ENCODE peak calls at places on chromosomes 1 and 21, in seven cellular contexts. One of them, this sample, is unnamed.

GRCh38 chr1:96313216-96313615 is 408.4 kb upstream of the PTBP2 start:
- DNase-seq in mucosa of descending colon: no peak
- DNase-seq in AG04449: peak
- DNase-seq in OCI-LY7: no peak
- DNase-seq in small intestine: no peak
- DNase-seq in CD8-positive, alpha-beta T cell: no peak
- DNase-seq in psoas muscle: no peak
- DNase-seq in this sample: no peak

GRCh38 chr1:230215049-230215448 is 148.0 kb downstream of the GALNT2 start:
- DNase-seq in psoas muscle: peak
- DNase-seq in mucosa of descending colon: peak
- DNase-seq in AG04449: no peak
- DNase-seq in small intestine: peak
- DNase-seq in CD8-positive, alpha-beta T cell: no peak
- DNase-seq in OCI-LY7: no peak
- DNase-seq in this sample: peak

GRCh38 chr1:11314959-11315358 is 42.0 kb downstream of the UBIAD1 start:
- DNase-seq in CD8-positive, alpha-beta T cell: no peak
- DNase-seq in OCI-LY7: no peak
- DNase-seq in small intestine: no peak
- DNase-seq in AG04449: no peak
- DNase-seq in mucosa of descending colon: no peak
- DNase-seq in psoas muscle: no peak
- DNase-seq in this sample: no peak

GRCh38 chr1:57872913-57873312 is 449.1 kb upstream of the DAB1 start:
- DNase-seq in psoas muscle: no peak
- DNase-seq in AG04449: no peak
- DNase-seq in OCI-LY7: no peak
- DNase-seq in small intestine: no peak
- DNase-seq in CD8-positive, alpha-beta T cell: no peak
- DNase-seq in mucosa of descending colon: no peak
- DNase-seq in this sample: no peak

GRCh38 chr1:59898927-59899326 is 27.6 kb downstream of the CYP2J2 start:
- DNase-seq in psoas muscle: no peak
- DNase-seq in AG04449: no peak
- DNase-seq in CD8-positive, alpha-beta T cell: no peak
- DNase-seq in mucosa of descending colon: no peak
- DNase-seq in small intestine: no peak
- DNase-seq in OCI-LY7: no peak
- DNase-seq in this sample: no peak

GRCh38 chr1:62280960-62281465 is 38.2 kb downstream of the KANK4 start:
- DNase-seq in OCI-LY7: no peak
- DNase-seq in small intestine: no peak
- DNase-seq in psoas muscle: no peak
- DNase-seq in CD8-positive, alpha-beta T cell: no peak
- DNase-seq in mucosa of descending colon: no peak
- DNase-seq in AG04449: no peak
- DNase-seq in this sample: no peak

GRCh38 chr1:227257964-227258363 is 60.3 kb downstream of the CDC42BPA start:
- DNase-seq in mucosa of descending colon: no peak
- DNase-seq in OCI-LY7: no peak
- DNase-seq in small intestine: no peak
- DNase-seq in AG04449: no peak
- DNase-seq in psoas muscle: no peak
- DNase-seq in CD8-positive, alpha-beta T cell: no peak
- DNase-seq in this sample: no peak

GRCh38 chr21:41848533-41848932 is 30.6 kb downstream of the PRDM15 start:
- DNase-seq in OCI-LY7: no peak
- DNase-seq in psoas muscle: no peak
- DNase-seq in mucosa of descending colon: no peak
- DNase-seq in small intestine: no peak
- DNase-seq in AG04449: no peak
- DNase-seq in CD8-positive, alpha-beta T cell: no peak
- DNase-seq in this sample: no peak

GRCh38 chr1:46202975-46203737 is at the start of gene LURAP1:
- DNase-seq in small intestine: no peak
- DNase-seq in OCI-LY7: peak
- DNase-seq in mucosa of descending colon: peak
- DNase-seq in AG04449: no peak
- DNase-seq in psoas muscle: peak
- DNase-seq in CD8-positive, alpha-beta T cell: peak
- DNase-seq in this sample: peak

GRCh38 chr21:30044447-30045064 is 104.8 kb upstream of the GRIK1 start:
- DNase-seq in small intestine: peak
- DNase-seq in psoas muscle: no peak
- DNase-seq in AG04449: no peak
- DNase-seq in mucosa of descending colon: no peak
- DNase-seq in OCI-LY7: peak
- DNase-seq in CD8-positive, alpha-beta T cell: no peak
- DNase-seq in this sample: no peak

GRCh38 chr1:33641099-33641830 is 168.8 kb downstream of the ZSCAN20 start:
- DNase-seq in AG04449: no peak
- DNase-seq in small intestine: peak
- DNase-seq in mucosa of descending colon: no peak
- DNase-seq in CD8-positive, alpha-beta T cell: no peak
- DNase-seq in OCI-LY7: peak
- DNase-seq in psoas muscle: no peak
- DNase-seq in this sample: no peak

GRCh38 chr21:38488640-38489282 is 9.5 kb downstream of the ERG start:
- DNase-seq in OCI-LY7: no peak
- DNase-seq in psoas muscle: no peak
- DNase-seq in CD8-positive, alpha-beta T cell: no peak
- DNase-seq in mucosa of descending colon: no peak
- DNase-seq in small intestine: no peak
- DNase-seq in AG04449: no peak
- DNase-seq in this sample: no peak

GRCh38 chr1:33388989-33389771 is 41.7 kb downstream of the PHC2 start:
- DNase-seq in mucosa of descending colon: no peak
- DNase-seq in AG04449: peak
- DNase-seq in psoas muscle: no peak
- DNase-seq in small intestine: no peak
- DNase-seq in OCI-LY7: no peak
- DNase-seq in CD8-positive, alpha-beta T cell: no peak
- DNase-seq in this sample: peak

GRCh38 chr21:36788116-36788515 is 89.2 kb downstream of the SIM2 start:
- DNase-seq in psoas muscle: no peak
- DNase-seq in mucosa of descending colon: peak
- DNase-seq in AG04449: no peak
- DNase-seq in small intestine: peak
- DNase-seq in OCI-LY7: no peak
- DNase-seq in CD8-positive, alpha-beta T cell: no peak
- DNase-seq in this sample: no peak

GRCh38 chr1:67749844-67750689 is 65.1 kb downstream of the GADD45A start:
- DNase-seq in AG04449: peak
- DNase-seq in OCI-LY7: no peak
- DNase-seq in mucosa of descending colon: no peak
- DNase-seq in psoas muscle: no peak
- DNase-seq in CD8-positive, alpha-beta T cell: no peak
- DNase-seq in small intestine: peak
- DNase-seq in this sample: no peak

GRCh38 chr1:25896266-25896665 is 10.0 kb downstream of the STMN1 start:
- DNase-seq in psoas muscle: no peak
- DNase-seq in OCI-LY7: no peak
- DNase-seq in small intestine: no peak
- DNase-seq in mucosa of descending colon: no peak
- DNase-seq in CD8-positive, alpha-beta T cell: no peak
- DNase-seq in AG04449: no peak
- DNase-seq in this sample: no peak

GRCh38 chr1:43853161-43853921 is 80.3 kb upstream of the ARTN start:
- DNase-seq in mucosa of descending colon: peak
- DNase-seq in psoas muscle: peak
- DNase-seq in AG04449: peak
- DNase-seq in OCI-LY7: peak
- DNase-seq in CD8-positive, alpha-beta T cell: peak
- DNase-seq in small intestine: peak
- DNase-seq in this sample: peak

GRCh38 chr1:241444836-241445235 is 74.7 kb downstream of the FH start:
- DNase-seq in AG04449: no peak
- DNase-seq in psoas muscle: no peak
- DNase-seq in CD8-positive, alpha-beta T cell: no peak
- DNase-seq in mucosa of descending colon: no peak
- DNase-seq in OCI-LY7: no peak
- DNase-seq in small intestine: no peak
- DNase-seq in this sample: no peak
- H3K4me3 ChIP-seq in AG04449: no peak
- H3K4me3 ChIP-seq in psoas muscle: no peak
- H3K4me3 ChIP-seq in CD8-positive, alpha-beta T cell: no peak
- H3K4me3 ChIP-seq in mucosa of descending colon: no peak
- H3K4me3 ChIP-seq in OCI-LY7: no peak
- H3K4me3 ChIP-seq in small intestine: no peak
- H3K4me3 ChIP-seq in this sample: no peak

GRCh38 chr1:116508984-116509980 is 61.5 kb downstream of the CD58 start:
- DNase-seq in AG04449: peak
- DNase-seq in mucosa of descending colon: no peak
- DNase-seq in CD8-positive, alpha-beta T cell: no peak
- DNase-seq in OCI-LY7: no peak
- DNase-seq in psoas muscle: no peak
- DNase-seq in small intestine: peak
- DNase-seq in this sample: no peak
- H3K4me3 ChIP-seq in AG04449: no peak
- H3K4me3 ChIP-seq in mucosa of descending colon: no peak
- H3K4me3 ChIP-seq in CD8-positive, alpha-beta T cell: no peak
- H3K4me3 ChIP-seq in OCI-LY7: no peak
- H3K4me3 ChIP-seq in psoas muscle: no peak
- H3K4me3 ChIP-seq in small intestine: no peak
- H3K4me3 ChIP-seq in this sample: no peak

GRCh38 chr1:30284728-30285460 is 438.5 kb downstream of the MATN1 start:
- DNase-seq in mucosa of descending colon: no peak
- DNase-seq in CD8-positive, alpha-beta T cell: no peak
- DNase-seq in AG04449: no peak
- DNase-seq in psoas muscle: no peak
- DNase-seq in small intestine: no peak
- DNase-seq in OCI-LY7: no peak
- DNase-seq in this sample: no peak

GRCh38 chr1:30283199-30283962 is 440.0 kb downstream of the MATN1 start:
- DNase-seq in OCI-LY7: no peak
- DNase-seq in psoas muscle: no peak
- DNase-seq in small intestine: no peak
- DNase-seq in AG04449: no peak
- DNase-seq in mucosa of descending colon: no peak
- DNase-seq in CD8-positive, alpha-beta T cell: no peak
- DNase-seq in this sample: no peak

GRCh38 chr1:30285461-30286050 is 437.8 kb downstream of the MATN1 start:
- DNase-seq in CD8-positive, alpha-beta T cell: no peak
- DNase-seq in OCI-LY7: no peak
- DNase-seq in AG04449: no peak
- DNase-seq in small intestine: no peak
- DNase-seq in mucosa of descending colon: no peak
- DNase-seq in psoas muscle: no peak
- DNase-seq in this sample: no peak

GRCh38 chr1:30286241-30286983 is 437.0 kb downstream of the MATN1 start:
- DNase-seq in CD8-positive, alpha-beta T cell: no peak
- DNase-seq in psoas muscle: no peak
- DNase-seq in AG04449: no peak
- DNase-seq in OCI-LY7: no peak
- DNase-seq in mucosa of descending colon: no peak
- DNase-seq in small intestine: no peak
- DNase-seq in this sample: no peak

GRCh38 chr1:30284226-30284625 is 439.2 kb downstream of the MATN1 start:
- DNase-seq in CD8-positive, alpha-beta T cell: no peak
- DNase-seq in psoas muscle: no peak
- DNase-seq in OCI-LY7: no peak
- DNase-seq in AG04449: no peak
- DNase-seq in small intestine: no peak
- DNase-seq in mucosa of descending colon: no peak
- DNase-seq in this sample: no peak
- H3K4me3 ChIP-seq in CD8-positive, alpha-beta T cell: no peak
- H3K4me3 ChIP-seq in psoas muscle: no peak
- H3K4me3 ChIP-seq in OCI-LY7: no peak
- H3K4me3 ChIP-seq in AG04449: no peak
- H3K4me3 ChIP-seq in small intestine: no peak
- H3K4me3 ChIP-seq in mucosa of descending colon: no peak
- H3K4me3 ChIP-seq in this sample: no peak

DNA sequence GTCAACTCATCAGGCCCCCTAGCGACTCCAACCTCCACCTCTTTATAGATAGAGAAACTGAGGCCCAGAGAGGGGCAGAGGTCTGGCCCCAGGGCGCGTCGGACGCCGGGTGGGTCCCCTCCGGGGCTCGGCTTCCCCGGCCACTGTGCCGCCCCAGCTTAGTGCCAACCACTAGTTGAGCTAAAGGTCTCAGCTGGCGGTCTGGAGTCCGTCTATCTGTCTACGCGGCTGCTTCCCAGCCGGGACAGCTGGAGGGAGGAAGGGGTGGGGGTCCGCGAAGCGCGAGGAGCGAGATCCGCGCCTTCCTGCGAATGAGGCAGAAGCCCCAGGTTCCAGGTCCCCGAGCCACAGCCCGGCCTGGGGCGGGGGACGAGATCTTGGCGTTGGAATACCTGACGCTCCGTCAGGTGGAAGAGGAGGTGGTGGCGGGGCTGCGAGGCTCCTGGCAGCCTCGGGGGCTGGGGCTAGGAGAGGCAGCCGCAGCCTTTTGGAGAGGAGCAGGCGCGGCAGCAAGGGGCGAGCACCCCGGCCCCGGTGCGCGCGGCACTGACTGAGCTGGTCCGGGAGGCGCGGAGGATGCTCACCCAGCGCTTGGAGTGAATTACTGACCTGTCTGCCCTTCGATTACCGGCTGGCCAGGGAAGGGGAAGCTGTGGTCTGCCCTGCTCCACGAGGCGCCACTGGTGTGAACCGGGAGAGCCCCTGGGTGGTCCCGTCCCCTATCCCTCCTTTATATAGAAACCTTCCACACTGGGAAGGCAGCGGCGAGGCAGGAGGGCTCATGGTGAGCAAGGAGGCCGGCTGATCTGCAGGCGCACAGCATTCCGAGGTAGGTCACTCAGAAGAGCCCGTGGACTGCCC is 948 bp downstream of the PODN start:
- DNase-seq in CD8-positive, alpha-beta T cell: no peak
- DNase-seq in mucosa of descending colon: no peak
- DNase-seq in psoas muscle: no peak
- DNase-seq in small intestine: no peak
- DNase-seq in OCI-LY7: no peak
- DNase-seq in AG04449: no peak
- DNase-seq in this sample: peak
- H3K4me3 ChIP-seq in CD8-positive, alpha-beta T cell: peak
- H3K4me3 ChIP-seq in mucosa of descending colon: no peak
- H3K4me3 ChIP-seq in psoas muscle: peak
- H3K4me3 ChIP-seq in small intestine: peak
- H3K4me3 ChIP-seq in OCI-LY7: no peak
- H3K4me3 ChIP-seq in AG04449: peak
- H3K4me3 ChIP-seq in this sample: peak

GRCh38 chr1:54548389-54549044 is 489 bp downstream of the ACOT11 start:
- DNase-seq in mucosa of descending colon: no peak
- DNase-seq in CD8-positive, alpha-beta T cell: no peak
- DNase-seq in psoas muscle: no peak
- DNase-seq in AG04449: no peak
- DNase-seq in small intestine: no peak
- DNase-seq in OCI-LY7: no peak
- DNase-seq in this sample: no peak
- H3K4me3 ChIP-seq in mucosa of descending colon: no peak
- H3K4me3 ChIP-seq in CD8-positive, alpha-beta T cell: no peak
- H3K4me3 ChIP-seq in psoas muscle: peak
- H3K4me3 ChIP-seq in AG04449: no peak
- H3K4me3 ChIP-seq in small intestine: no peak
- H3K4me3 ChIP-seq in OCI-LY7: no peak
- H3K4me3 ChIP-seq in this sample: peak

DNA sequence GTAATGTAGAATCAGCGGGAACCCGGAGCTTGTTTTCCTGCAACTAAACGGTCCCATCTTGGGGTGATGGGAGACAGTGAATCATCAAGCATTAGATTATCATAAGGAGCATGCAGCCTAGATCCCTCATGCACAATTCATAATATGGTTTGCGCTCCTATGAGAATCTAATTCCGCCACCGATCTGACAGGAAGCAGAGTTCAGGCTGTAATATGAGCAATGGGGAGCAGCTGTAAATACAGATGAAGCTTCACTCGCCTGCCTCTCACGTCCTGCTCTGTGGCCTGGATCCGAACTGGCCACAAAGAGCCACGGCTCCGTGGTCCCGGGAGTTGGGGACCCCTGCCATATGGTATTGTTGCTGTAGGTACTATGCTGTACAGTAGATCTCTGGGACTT is 1.6 kb downstream of the IFI44 start:
- DNase-seq in OCI-LY7: no peak
- DNase-seq in AG04449: peak
- DNase-seq in small intestine: peak
- DNase-seq in CD8-positive, alpha-beta T cell: no peak
- DNase-seq in psoas muscle: no peak
- DNase-seq in mucosa of descending colon: no peak
- DNase-seq in this sample: no peak
- H3K4me3 ChIP-seq in OCI-LY7: no peak
- H3K4me3 ChIP-seq in AG04449: peak
- H3K4me3 ChIP-seq in small intestine: peak
- H3K4me3 ChIP-seq in CD8-positive, alpha-beta T cell: peak
- H3K4me3 ChIP-seq in psoas muscle: peak
- H3K4me3 ChIP-seq in mucosa of descending colon: no peak
- H3K4me3 ChIP-seq in this sample: peak